ENCODE peak calls at places on chromosomes 11 and 22, in ten cellular contexts. X is CD8-positive, alpha-beta memory T cell; W is heart right ventricle; A is fibroblast of lung; J is A673; H is hepatocyte; T is endothelial cell of umbilical vein; N is psoas muscle; E is lower lobe of right lung; U is bronchial epithelial cell. S is an unnamed sample.
A peak's percentile ranks its signal among the peaks of the same experiment; 100 is the strongest.

GRCh38 chr11:62842171-62842717 is 2.9 kb upstream of the WDR74 start:
- DNase-seq in X (peak; percentile 37), W (no peak), A (peak; percentile 27), J (no peak), H (peak; percentile 46), T (no peak), N (peak; percentile 70), E (peak; percentile 54), U (no peak), S (peak; percentile 45)

GRCh38 chr11:120517390-120518315 is 6.1 kb downstream of the GRIK4 start:
- DNase-seq in X (no peak), W (no peak), A (peak; percentile 39), J (no peak), H (peak; percentile 59), T (peak; percentile 20), N (no peak), E (peak; percentile 47), U (no peak), S (no peak)

GRCh38 chr11:97269527-97269926 is 879.7 kb downstream of the JRKL start:
- DNase-seq in X (no peak), W (no peak), A (no peak), J (peak; percentile 35), H (peak; percentile 23), T (no peak), N (no peak), E (no peak), U (peak; percentile 23), S (no peak)

GRCh38 chr11:6298605-6299004 is 21.7 kb downstream of the CAVIN3 start:
- DNase-seq in X (no peak), W (peak; percentile 33), A (peak; percentile 9), J (no peak), H (peak; percentile 60), T (peak; percentile 32), N (peak; percentile 64), E (no peak), U (peak; percentile 38), S (peak; percentile 36)

GRCh38 chr11:64210301-64211020 is 3.9 kb downstream of the FERMT3 start:
- DNase-seq in X (no peak), W (no peak), A (no peak), J (no peak), H (no peak), T (no peak), N (no peak), E (no peak), U (no peak), S (peak; percentile 56)

GRCh38 chr11:45984192-45984591 is 61.7 kb downstream of the LARGE2 start:
- DNase-seq in X (no peak), W (no peak), A (no peak), J (peak; percentile 76), H (no peak), T (no peak), N (no peak), E (no peak), U (no peak), S (no peak)

GRCh38 chr11:2383823-2384722 is 7.0 kb downstream of the CD81 start:
- DNase-seq in X (peak; percentile 60), W (no peak), A (no peak), J (no peak), H (no peak), T (no peak), N (peak; percentile 68), E (no peak), U (peak; percentile 25), S (no peak)

GRCh38 chr11:61635304-61635703 is 44.9 kb upstream of the DAGLA start:
- DNase-seq in X (no peak), W (no peak), A (no peak), J (no peak), H (no peak), T (no peak), N (no peak), E (no peak), U (no peak), S (no peak)

GRCh38 chr22:30582051-30582450 is 7.6 kb upstream of the GAL3ST1 start:
- DNase-seq in X (no peak), W (no peak), A (no peak), J (no peak), H (no peak), T (no peak), N (no peak), E (no peak), U (no peak), S (no peak)

GRCh38 chr22:30586414-30586813 is 5.3 kb downstream of the PES1 start:
- DNase-seq in X (no peak), W (no peak), A (no peak), J (no peak), H (no peak), T (no peak), N (no peak), E (no peak), U (no peak), S (no peak)

GRCh38 chr22:30584441-30584840 is 7.3 kb downstream of the PES1 start:
- DNase-seq in X (no peak), W (no peak), A (no peak), J (no peak), H (no peak), T (no peak), N (no peak), E (no peak), U (no peak), S (no peak)

GRCh38 chr22:30580896-30581295 is 6.4 kb upstream of the GAL3ST1 start:
- DNase-seq in X (no peak), W (no peak), A (no peak), J (no peak), H (no peak), T (no peak), N (no peak), E (no peak), U (no peak), S (no peak)

DNA sequence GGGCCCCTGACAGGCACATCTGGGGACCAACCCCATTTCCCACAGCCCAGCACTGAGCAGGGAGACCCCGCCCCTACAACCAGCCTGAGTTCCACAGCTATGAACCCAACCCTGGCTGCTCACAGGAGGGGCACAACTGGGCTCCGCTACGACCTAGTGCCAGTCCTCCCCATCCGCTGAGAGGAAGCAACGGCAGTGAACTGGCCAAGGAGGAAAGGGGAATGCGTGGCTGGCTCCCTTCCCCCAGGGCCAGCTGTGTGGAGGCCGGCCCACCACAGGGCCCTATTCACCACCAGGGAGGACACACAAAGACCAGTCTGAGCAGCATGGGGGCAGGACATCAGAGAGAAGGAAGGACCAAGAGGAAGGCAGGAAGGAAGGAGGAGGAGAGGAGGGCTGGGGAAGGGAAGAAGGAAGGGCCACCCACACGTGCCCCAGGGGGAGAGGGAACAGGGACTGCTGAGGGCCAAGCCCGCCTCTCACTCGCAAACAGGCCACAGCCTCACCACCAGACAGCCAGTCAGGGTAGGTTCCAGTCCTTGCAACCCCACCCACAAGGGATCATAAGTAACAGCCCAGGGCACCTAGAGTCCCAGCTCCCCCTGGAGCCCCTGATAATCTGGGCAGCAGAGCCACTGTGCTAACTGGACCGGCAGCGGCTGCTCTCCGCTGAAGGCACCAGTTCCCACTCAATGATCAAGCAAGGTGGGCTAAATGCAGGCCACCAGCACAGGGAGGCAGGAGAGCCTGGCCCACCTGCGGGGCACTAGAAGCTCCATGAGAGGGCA is 8.5 kb upstream of the GAL3ST1 start:
- DNase-seq in X (no peak), W (no peak), A (no peak), J (no peak), H (no peak), T (peak; percentile 54), N (no peak), E (no peak), U (no peak), S (no peak)
- H3K36me3 ChIP-seq in X (peaks cover 83% of the 10 kb centered on the region), W (peaks cover 100% of the 10 kb centered on the region), A (peaks cover 60% of the 10 kb centered on the region), J (peaks cover 99% of the 10 kb centered on the region), H (no peaks in the 10 kb centered on the region), T (peaks cover 27% of the 10 kb centered on the region), N (peaks cover 17% of the 10 kb centered on the region), E (peaks cover 100% of the 10 kb centered on the region), U (peaks cover 63% of the 10 kb centered on the region), S (peaks cover 100% of the 10 kb centered on the region)

GRCh38 chr11:65584102-65584501 is 8.2 kb downstream of the EHBP1L1 start:
- DNase-seq in X (no peak), W (no peak), A (no peak), J (no peak), H (no peak), T (no peak), N (no peak), E (no peak), U (no peak), S (no peak)
- H3K36me3 ChIP-seq in X (peaks cover 21% of the 10 kb centered on the region), W (peaks cover 72% of the 10 kb centered on the region), A (peaks cover 26% of the 10 kb centered on the region), J (peaks cover 7% of the 10 kb centered on the region), H (no peaks in the 10 kb centered on the region), T (no peaks in the 10 kb centered on the region), N (peaks cover 6% of the 10 kb centered on the region), E (peaks cover 69% of the 10 kb centered on the region), U (peaks cover 42% of the 10 kb centered on the region), S (peaks cover 15% of the 10 kb centered on the region)

GRCh38 chr22:43173976-43174720 is 12.8 kb downstream of the TTLL12 start:
- DNase-seq in X (no peak), W (no peak), A (no peak), J (no peak), H (no peak), T (no peak), N (no peak), E (no peak), U (no peak), S (peak; percentile 20)

GRCh38 chr22:43173566-43173965 is 13.4 kb downstream of the TTLL12 start:
- DNase-seq in X (no peak), W (no peak), A (no peak), J (no peak), H (no peak), T (no peak), N (no peak), E (no peak), U (no peak), S (peak; percentile 24)

GRCh38 chr22:43177479-43177878 is 9.5 kb downstream of the TTLL12 start:
- DNase-seq in X (no peak), W (no peak), A (no peak), J (no peak), H (no peak), T (no peak), N (no peak), E (no peak), U (no peak), S (no peak)

GRCh38 chr22:43176090-43176489 is 10.8 kb downstream of the TTLL12 start:
- DNase-seq in X (no peak), W (no peak), A (no peak), J (no peak), H (no peak), T (no peak), N (no peak), E (no peak), U (no peak), S (no peak)

DNA sequence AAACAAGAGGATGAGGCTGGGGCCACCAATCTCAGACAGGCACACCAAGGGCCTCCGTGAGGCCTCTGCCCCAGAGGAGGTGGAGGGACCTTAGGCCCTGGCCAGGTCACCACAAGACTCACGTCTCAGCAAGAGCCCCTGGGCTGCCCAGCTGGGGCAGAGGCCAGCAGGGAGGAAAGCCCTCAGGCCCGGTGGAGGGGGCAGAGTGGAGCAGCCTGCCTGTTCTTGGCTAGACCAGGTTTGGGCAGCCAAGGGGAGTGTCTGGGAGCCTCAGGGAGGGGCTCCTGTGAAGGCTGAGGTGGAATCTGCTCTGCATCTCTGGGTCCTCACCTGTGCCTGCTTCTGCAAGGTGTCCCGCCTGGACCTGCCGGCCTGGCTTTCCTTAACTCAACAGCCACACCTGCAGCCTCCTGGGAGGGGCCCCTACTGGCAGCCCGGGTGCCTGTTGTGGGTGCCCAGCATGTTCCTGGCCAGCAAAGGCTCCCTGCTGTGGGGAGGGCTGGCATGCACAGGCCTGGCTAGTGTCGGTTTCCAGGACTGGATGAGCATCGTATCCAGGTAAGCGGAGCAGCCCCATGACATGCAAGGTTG is 11.9 kb downstream of the TTLL12 start:
- DNase-seq in X (no peak), W (no peak), A (no peak), J (no peak), H (no peak), T (no peak), N (no peak), E (no peak), U (no peak), S (no peak)
- H3K36me3 ChIP-seq in X (peaks cover 2% of the 10 kb centered on the region), W (peaks cover 72% of the 10 kb centered on the region), A (peaks cover 30% of the 10 kb centered on the region), J (peaks cover 75% of the 10 kb centered on the region), H (no peaks in the 10 kb centered on the region), T (peaks cover 15% of the 10 kb centered on the region), N (peaks cover 3% of the 10 kb centered on the region), E (peaks cover 74% of the 10 kb centered on the region), U (peaks cover 59% of the 10 kb centered on the region), S (peaks cover 73% of the 10 kb centered on the region)

GRCh38 chr22:23816552-23816976 is 22.2 kb downstream of the DERL3 start:
- DNase-seq in X (no peak), W (no peak), A (no peak), J (no peak), H (no peak), T (no peak), N (no peak), E (peak; percentile 14), U (no peak), S (no peak)

GRCh38 chr22:23815781-23816551 is 22.8 kb downstream of the DERL3 start:
- DNase-seq in X (no peak), W (peak; percentile 66), A (no peak), J (no peak), H (no peak), T (no peak), N (peak; percentile 69), E (peak; percentile 3), U (no peak), S (peak; percentile 84)

GRCh38 chr22:23818541-23818940 is 20.3 kb downstream of the DERL3 start:
- DNase-seq in X (no peak), W (no peak), A (no peak), J (no peak), H (no peak), T (no peak), N (no peak), E (no peak), U (no peak), S (no peak)

GRCh38 chr22:23820748-23821211 is 18.0 kb downstream of the DERL3 start:
- DNase-seq in X (no peak), W (no peak), A (no peak), J (no peak), H (no peak), T (no peak), N (no peak), E (peak; percentile 26), U (no peak), S (no peak)

GRCh38 chr22:23817146-23817545 is 21.7 kb downstream of the DERL3 start:
- DNase-seq in X (no peak), W (no peak), A (no peak), J (no peak), H (no peak), T (no peak), N (no peak), E (peak; percentile 16), U (no peak), S (no peak)
- H3K36me3 ChIP-seq in X (peaks cover 27% of the 10 kb centered on the region), W (peaks cover 97% of the 10 kb centered on the region), A (peaks cover 15% of the 10 kb centered on the region), J (peaks cover 39% of the 10 kb centered on the region), H (no peaks in the 10 kb centered on the region), T (peaks cover 13% of the 10 kb centered on the region), N (no peaks in the 10 kb centered on the region), E (peaks cover 91% of the 10 kb centered on the region), U (peaks cover 23% of the 10 kb centered on the region), S (peaks cover 60% of the 10 kb centered on the region)